ENCODE peak calls at places on chromosomes 4 and X, in nine cellular contexts. I is non-pigmented ciliary epithelial cell; F is stimulated activated CD4-positive, alpha-beta T cell treated with anti-CD3 and anti-CD28 coated beads, Interleukin-12 subunit alpha, Interleukin-12 subunit beta, amount 100 ng/mL, for 4 hours; M is dorsolateral prefrontal cortex; N is SK-MEL-5; H is psoas muscle; U is H7; Z is T-helper 1 cell; E is NCI-H1092. L is an unnamed sample.

GRCh38 chr4:76016383-76016782 is 6.9 kb downstream of the CXCL10 start:
- DNase-seq in I (no peak), F (no peak), M (peak), N (no peak), H (no peak), U (no peak), Z (no peak), E (no peak), L (no peak)

GRCh38 chr4:121876976-121877773 is 6.9 kb upstream of the BBS7 start:
- DNase-seq in I (no peak), F (no peak), M (no peak), N (no peak), H (no peak), U (no peak), Z (no peak), E (no peak), L (no peak)

GRCh38 chr4:172202480-172203076 is 389.4 kb downstream of the GALNTL6 start:
- DNase-seq in I (no peak), F (no peak), M (no peak), N (peak), H (no peak), U (peak), Z (no peak), E (no peak), L (no peak)

GRCh38 chrX:14718403-14718802 is 154.5 kb downstream of the FANCB start:
- DNase-seq in I (no peak), F (no peak), M (no peak), N (no peak), H (no peak), U (no peak), Z (no peak), E (no peak), L (no peak)

GRCh38 chrX:100625985-100626491 is 10.6 kb downstream of the TSPAN6 start:
- DNase-seq in I (no peak), F (no peak), M (no peak), N (no peak), H (no peak), U (no peak), Z (no peak), E (no peak), L (no peak)

GRCh38 chr4:166400270-166400894 is 527.3 kb downstream of the TLL1 start:
- DNase-seq in I (no peak), F (no peak), M (no peak), N (no peak), H (no peak), U (no peak), Z (no peak), E (peak), L (no peak)

GRCh38 chr4:47484169-47484568 is 906 bp upstream of the ATP10D start:
- DNase-seq in I (no peak), F (no peak), M (no peak), N (no peak), H (no peak), U (no peak), Z (no peak), E (no peak), L (no peak)

GRCh38 chrX:77668391-77669237 is 117.4 kb downstream of the ATRX start:
- DNase-seq in I (peak), F (no peak), M (no peak), N (no peak), H (no peak), U (no peak), Z (no peak), E (no peak), L (no peak)

GRCh38 chrX:2848806-2849420 is 20.2 kb downstream of the GYG2 start:
- DNase-seq in I (peak), F (no peak), M (no peak), N (peak), H (no peak), U (no peak), Z (no peak), E (no peak), L (no peak)

GRCh38 chrX:8851487-8851886 is 50.3 kb upstream of the FAM9A start:
- DNase-seq in I (no peak), F (no peak), M (no peak), N (no peak), H (no peak), U (no peak), Z (no peak), E (no peak), L (no peak)

GRCh38 chr4:158873795-158874359 is 105.1 kb downstream of the FNIP2 start:
- DNase-seq in I (peak), F (no peak), M (no peak), N (no peak), H (no peak), U (no peak), Z (no peak), E (no peak), L (no peak)

GRCh38 chrX:63784346-63784901 is 590 bp downstream of the ARHGEF9 start:
- DNase-seq in I (no peak), F (no peak), M (no peak), N (no peak), H (no peak), U (no peak), Z (no peak), E (no peak), L (no peak)

GRCh38 chrX:37905436-37906147 is 58.2 kb upstream of the DYNLT3 start:
- DNase-seq in I (no peak), F (peak), M (no peak), N (peak), H (no peak), U (peak), Z (no peak), E (peak), L (no peak)

GRCh38 chr4:97912151-97912550 is 231.1 kb downstream of the STPG2 start:
- DNase-seq in I (no peak), F (no peak), M (no peak), N (no peak), H (no peak), U (no peak), Z (no peak), E (no peak), L (no peak)

GRCh38 chr4:76624271-76624681 is 189.2 kb downstream of the SHROOM3 start:
- DNase-seq in I (peak), F (no peak), M (no peak), N (no peak), H (no peak), U (no peak), Z (no peak), E (no peak), L (peak)

GRCh38 chr4:7824218-7824617 is 115.4 kb downstream of the AFAP1 start:
- DNase-seq in I (no peak), F (no peak), M (no peak), N (no peak), H (no peak), U (no peak), Z (no peak), E (no peak), L (no peak)

GRCh38 chr4:1927675-1928074 is 56.5 kb downstream of the NSD2 start:
- DNase-seq in I (no peak), F (no peak), M (no peak), N (no peak), H (no peak), U (no peak), Z (no peak), E (no peak), L (no peak)

GRCh38 chr4:106869551-106869950 is 166.6 kb downstream of the DKK2 start:
- DNase-seq in I (no peak), F (no peak), M (no peak), N (no peak), H (no peak), U (no peak), Z (no peak), E (no peak), L (no peak)

GRCh38 chrX:18617351-18617750 is 54.6 kb downstream of the RS1 start:
- DNase-seq in I (peak), F (no peak), M (no peak), N (no peak), H (no peak), U (no peak), Z (no peak), E (no peak), L (no peak)

GRCh38 chr4:155660436-155660835 is 6.2 kb upstream of the GUCY1A1 start:
- DNase-seq in I (no peak), F (no peak), M (no peak), N (no peak), H (no peak), U (no peak), Z (no peak), E (no peak), L (no peak)